ENCODE peak calls at places on chromosome 13, in five cellular contexts. One of them, this sample, is unnamed.

GRCh38 chr13:40794414-40795368 is 5.3 kb downstream of the SLC25A15 start:
- DNase-seq in DMS153: no peak
- DNase-seq in HCT116: no peak
- DNase-seq in activated naive CD4-positive, alpha-beta T cell treated with anti-CD3 and anti-CD28 coated beads for 36 hours: no peak
- DNase-seq in SHP77 treated with DMSO at 0.1 percent for 48 hours: no peak
- DNase-seq in this sample: no peak

GRCh38 chr13:86020350-86021002 is 221.3 kb upstream of the SLITRK6 start:
- DNase-seq in HCT116: no peak
- DNase-seq in SHP77 treated with DMSO at 0.1 percent for 48 hours: peak
- DNase-seq in DMS153: no peak
- DNase-seq in activated naive CD4-positive, alpha-beta T cell treated with anti-CD3 and anti-CD28 coated beads for 36 hours: no peak
- DNase-seq in this sample: no peak

GRCh38 chr13:30796833-30797601 is 61.7 kb downstream of the ALOX5AP start:
- DNase-seq in activated naive CD4-positive, alpha-beta T cell treated with anti-CD3 and anti-CD28 coated beads for 36 hours: peak
- DNase-seq in SHP77 treated with DMSO at 0.1 percent for 48 hours: no peak
- DNase-seq in HCT116: no peak
- DNase-seq in DMS153: peak
- DNase-seq in this sample: no peak

GRCh38 chr13:99345345-99345744 is 38.1 kb upstream of the GPR183 start:
- DNase-seq in HCT116: no peak
- DNase-seq in SHP77 treated with DMSO at 0.1 percent for 48 hours: no peak
- DNase-seq in DMS153: no peak
- DNase-seq in activated naive CD4-positive, alpha-beta T cell treated with anti-CD3 and anti-CD28 coated beads for 36 hours: no peak
- DNase-seq in this sample: no peak

GRCh38 chr13:37715606-37716015 is 117.0 kb upstream of the POSTN start:
- DNase-seq in activated naive CD4-positive, alpha-beta T cell treated with anti-CD3 and anti-CD28 coated beads for 36 hours: no peak
- DNase-seq in HCT116: no peak
- DNase-seq in DMS153: no peak
- DNase-seq in SHP77 treated with DMSO at 0.1 percent for 48 hours: no peak
- DNase-seq in this sample: no peak

GRCh38 chr13:30737511-30738342 is 2.4 kb downstream of the ALOX5AP start:
- DNase-seq in activated naive CD4-positive, alpha-beta T cell treated with anti-CD3 and anti-CD28 coated beads for 36 hours: peak
- DNase-seq in HCT116: no peak
- DNase-seq in SHP77 treated with DMSO at 0.1 percent for 48 hours: no peak
- DNase-seq in DMS153: no peak
- DNase-seq in this sample: peak

GRCh38 chr13:110676511-110677204 is 29.3 kb downstream of the CARS2 start:
- DNase-seq in DMS153: no peak
- DNase-seq in activated naive CD4-positive, alpha-beta T cell treated with anti-CD3 and anti-CD28 coated beads for 36 hours: no peak
- DNase-seq in HCT116: no peak
- DNase-seq in SHP77 treated with DMSO at 0.1 percent for 48 hours: no peak
- DNase-seq in this sample: peak

GRCh38 chr13:87280139-87280538 is 391.0 kb upstream of the SLITRK5 start:
- DNase-seq in SHP77 treated with DMSO at 0.1 percent for 48 hours: no peak
- DNase-seq in activated naive CD4-positive, alpha-beta T cell treated with anti-CD3 and anti-CD28 coated beads for 36 hours: no peak
- DNase-seq in DMS153: no peak
- DNase-seq in HCT116: no peak
- DNase-seq in this sample: no peak

GRCh38 chr13:99403458-99403971 is 96.3 kb upstream of the GPR183 start:
- DNase-seq in DMS153: no peak
- DNase-seq in SHP77 treated with DMSO at 0.1 percent for 48 hours: no peak
- DNase-seq in HCT116: no peak
- DNase-seq in activated naive CD4-positive, alpha-beta T cell treated with anti-CD3 and anti-CD28 coated beads for 36 hours: peak
- DNase-seq in this sample: no peak

GRCh38 chr13:77034883-77035282 is 7.9 kb upstream of the FBXL3 start:
- DNase-seq in HCT116: no peak
- DNase-seq in SHP77 treated with DMSO at 0.1 percent for 48 hours: no peak
- DNase-seq in activated naive CD4-positive, alpha-beta T cell treated with anti-CD3 and anti-CD28 coated beads for 36 hours: no peak
- DNase-seq in DMS153: no peak
- DNase-seq in this sample: no peak

GRCh38 chr13:82688400-82688999 is 1193.8 kb downstream of the SLITRK1 start:
- DNase-seq in activated naive CD4-positive, alpha-beta T cell treated with anti-CD3 and anti-CD28 coated beads for 36 hours: no peak
- DNase-seq in DMS153: no peak
- DNase-seq in HCT116: no peak
- DNase-seq in SHP77 treated with DMSO at 0.1 percent for 48 hours: no peak
- DNase-seq in this sample: no peak

GRCh38 chr13:75726313-75726712 is 90.2 kb downstream of the LMO7 start:
- DNase-seq in DMS153: no peak
- DNase-seq in HCT116: no peak
- DNase-seq in SHP77 treated with DMSO at 0.1 percent for 48 hours: no peak
- DNase-seq in activated naive CD4-positive, alpha-beta T cell treated with anti-CD3 and anti-CD28 coated beads for 36 hours: no peak
- DNase-seq in this sample: no peak

GRCh38 chr13:111414341-111414740 is 93.9 kb downstream of the TEX29 start:
- DNase-seq in activated naive CD4-positive, alpha-beta T cell treated with anti-CD3 and anti-CD28 coated beads for 36 hours: no peak
- DNase-seq in HCT116: no peak
- DNase-seq in DMS153: no peak
- DNase-seq in SHP77 treated with DMSO at 0.1 percent for 48 hours: no peak
- DNase-seq in this sample: no peak